ENCODE peak calls at places on chromosomes 6 and 20, in six cellular contexts. U is upper lobe of right lung, A is T-helper 2 cell, H is fibroblast of lung, L is nephron progenitor cell, S is DMS 273 treated with DMSO at 0.1 percent for 48 hours. C is an unnamed sample.
A peak's percentile ranks its signal among the peaks of the same experiment; 100 is the strongest.

GRCh38 chr20:3218307-3218988 is 9.2 kb downstream of the ITPA start:
- DNase-seq in A (peak; percentile 61), U (peak; percentile 88), H (peak; percentile 14), L (peak; percentile 86), S (no peak), C (peak; percentile 65)

GRCh38 chr20:58985656-58986055 is 4.6 kb downstream of the NELFCD start:
- DNase-seq in U (no peak), L (no peak), A (no peak), S (no peak), H (no peak), C (no peak)

GRCh38 chr20:50561379-50562078 is 51.3 kb downstream of the PTPN1 start:
- DNase-seq in A (no peak), U (no peak), S (no peak), H (peak; percentile 96), L (no peak), C (no peak)

GRCh38 chr20:44967207-44967807 is 995 bp downstream of the STK4 start:
- DNase-seq in S (no peak), L (no peak), H (no peak), A (no peak), U (no peak), C (peak; percentile 33)

GRCh38 chr20:63284544-63284949 is 8.4 kb upstream of the COL20A1 start:
- DNase-seq in A (no peak), U (no peak), S (no peak), H (no peak), L (no peak), C (no peak)

GRCh38 chr20:58868795-58869194 is 16.3 kb downstream of the GNAS start:
- DNase-seq in U (no peak), A (no peak), H (peak; percentile 28), L (peak; percentile 66), S (no peak), C (no peak)

GRCh38 chr20:64279826-64280459 is 24.4 kb downstream of the PCMTD2 start:
- DNase-seq in U (no peak), A (no peak), S (no peak), L (no peak), H (no peak), C (no peak)

GRCh38 chr6:145964948-145965366 is 799 bp upstream of the SHPRH start:
- DNase-seq in L (no peak), H (no peak), S (no peak), U (no peak), A (no peak), C (no peak)

GRCh38 chr6:89793586-89793985 is 26.0 kb downstream of the MDN1 start:
- DNase-seq in S (no peak), H (no peak), A (no peak), L (no peak), U (no peak), C (no peak)

GRCh38 chr6:130671119-130672104 is 155.8 kb upstream of the SMLR1 start:
- DNase-seq in U (no peak), A (no peak), L (no peak), H (peak; percentile 58), S (no peak), C (no peak)

GRCh38 chr6:33746036-33746600 is 587 bp downstream of the IP6K3 start:
- DNase-seq in S (peak; percentile 51), H (peak; percentile 81), A (no peak), U (no peak), L (peak; percentile 42), C (no peak)

GRCh38 chr6:14665827-14666724 is 548.5 kb downstream of the CD83 start:
- DNase-seq in H (peak; percentile 97), S (no peak), L (no peak), U (peak; percentile 71), A (no peak), C (no peak)

GRCh38 chr6:24667378-24667803 is 514 bp downstream of the ACOT13 start:
- DNase-seq in L (no peak), H (no peak), S (no peak), U (no peak), A (no peak), C (no peak)

GRCh38 chr20:32052090-32052791 is at the start of gene HCK:
- DNase-seq in U (peak; percentile 78), A (no peak), H (no peak), L (peak; percentile 39), S (no peak), C (no peak)